ENCODE peak calls at places on chromosomes 2 and 18, in four cellular contexts. V, R, N and Q are unnamed samples.

GRCh38 chr2:204529795-204530463 is 15.3 kb upstream of the PARD3B start:
- DNase-seq in V (no peak), R (no peak), N (no peak), Q (no peak)

GRCh38 chr2:227614246-227614645 is 394 bp downstream of the SCYGR3 start:
- DNase-seq in V (no peak), R (no peak), N (no peak), Q (no peak)

GRCh38 chr2:45882707-45883106 is 231.2 kb downstream of the PRKCE start:
- DNase-seq in V (no peak), R (peak; percentile 69), N (no peak), Q (peak; percentile 63)

GRCh38 chr2:186968277-186968676 is 119.3 kb upstream of the ZSWIM2 start:
- DNase-seq in V (no peak), R (no peak), N (no peak), Q (no peak)

GRCh38 chr2:86150502-86150901 is 44.5 kb downstream of the PTCD3 start:
- DNase-seq in V (no peak), R (no peak), N (no peak), Q (no peak)

GRCh38 chr2:98492441-98492840 is 47.8 kb downstream of the INPP4A start:
- DNase-seq in V (no peak), R (no peak), N (no peak), Q (no peak)

GRCh38 chr2:113088173-113088992 is 20.6 kb downstream of the IL1F10 start:
- DNase-seq in V (no peak), R (no peak), N (no peak), Q (no peak)

GRCh38 chr18:49553003-49553402 is 8.9 kb upstream of the LIPG start:
- DNase-seq in V (no peak), R (no peak), N (no peak), Q (no peak)

GRCh38 chr18:30527917-30528316 is 514.6 kb downstream of the DSC3 start:
- DNase-seq in V (no peak), R (no peak), N (no peak), Q (no peak)

GRCh38 chr2:206526416-206526815 is 83.1 kb downstream of the ADAM23 start:
- DNase-seq in V (no peak), R (no peak), N (no peak), Q (no peak)

GRCh38 chr2:175445276-175445675 is 263.8 kb upstream of the ATP5MC3 start:
- DNase-seq in V (no peak), R (no peak), N (no peak), Q (no peak)

GRCh38 chr2:10522726-10523405 is 74.7 kb upstream of the ODC1 start:
- DNase-seq in V (no peak), R (no peak), N (no peak), Q (no peak)

GRCh38 chr2:229910147-229910831 is 11.5 kb downstream of the TRIP12 start:
- DNase-seq in V (no peak), R (no peak), N (no peak), Q (no peak)

GRCh38 chr2:236054125-236054524 is 114.1 kb downstream of the GBX2 start:
- DNase-seq in V (no peak), R (no peak), N (no peak), Q (no peak)

GRCh38 chr2:168211664-168212163 is 35.7 kb downstream of the STK39 start:
- DNase-seq in V (no peak), R (no peak), N (no peak), Q (no peak)

GRCh38 chr2:164606557-164606956 is 14.7 kb downstream of the GRB14 start:
- DNase-seq in V (no peak), R (no peak), N (no peak), Q (no peak)

GRCh38 chr2:11014026-11014425 is 102.3 kb downstream of the KCNF1 start:
- DNase-seq in V (no peak), R (no peak), N (no peak), Q (no peak)

GRCh38 chr2:146324954-146325353 is 1519.9 kb upstream of the ACVR2A start:
- DNase-seq in V (no peak), R (no peak), N (no peak), Q (no peak)

GRCh38 chr2:43553341-43553855 is 42.4 kb downstream of the THADA start:
- DNase-seq in V (no peak), R (no peak), N (no peak), Q (no peak)

GRCh38 chr2:79640001-79640400 is 127.2 kb downstream of the CTNNA2 start:
- DNase-seq in V (no peak), R (no peak), N (no peak), Q (no peak)

GRCh38 chr2:10968176-10968575 is 56.4 kb downstream of the KCNF1 start:
- DNase-seq in V (no peak), R (no peak), N (no peak), Q (no peak)

GRCh38 chr2:221088506-221088905 is 483.6 kb downstream of the EPHA4 start:
- DNase-seq in V (no peak), R (no peak), N (no peak), Q (no peak)

GRCh38 chr18:63882333-63883141 is 5.0 kb upstream of the SERPINB2 start:
- DNase-seq in V (no peak), R (no peak), N (no peak), Q (no peak)

GRCh38 chr2:37323770-37324535 is 680 bp downstream of the PRKD3 start:
- DNase-seq in V (peak; percentile 50), R (peak; percentile 40), N (peak; percentile 49), Q (peak; percentile 52)

GRCh38 chr2:42010743-42011298 is 37.0 kb upstream of the PKDCC start:
- DNase-seq in V (no peak), R (no peak), N (no peak), Q (peak; percentile 37)

GRCh38 chr18:76620326-76620813 is 125.3 kb upstream of the ZNF516 start:
- DNase-seq in V (peak; percentile 26), R (peak; percentile 80), N (peak; percentile 68), Q (peak; percentile 91)

GRCh38 chr2:158969717-158970521 is 1.5 kb downstream of the TANC1 start:
- DNase-seq in V (no peak), R (peak; percentile 38), N (peak; percentile 46), Q (peak; percentile 49)

GRCh38 chr2:102737435-102737834 is 24.4 kb upstream of the TMEM182 start:
- DNase-seq in V (no peak), R (no peak), N (no peak), Q (no peak)

GRCh38 chr18:53375641-53376040 is 848.8 kb downstream of the MBD2 start:
- DNase-seq in V (no peak), R (no peak), N (no peak), Q (no peak)

GRCh38 chr2:121648611-121649401 is 456 bp downstream of the CLASP1 start:
- DNase-seq in V (peak; percentile 50), R (no peak), N (peak; percentile 77), Q (peak; percentile 78)

GRCh38 chr2:71306762-71307161 is 24.8 kb upstream of the ZNF638 start:
- DNase-seq in V (no peak), R (no peak), N (no peak), Q (no peak)

GRCh38 chr2:202034249-202035088 is 814 bp downstream of the FZD7 start:
- DNase-seq in V (no peak), R (peak; percentile 40), N (peak; percentile 32), Q (peak; percentile 40)

GRCh38 chr2:6784299-6784698 is 81.4 kb downstream of the CMPK2 start:
- DNase-seq in V (no peak), R (no peak), N (no peak), Q (no peak)

GRCh38 chr2:233413529-233414272 is 59.4 kb downstream of the DGKD start:
- DNase-seq in V (no peak), R (peak; percentile 34), N (peak; percentile 84), Q (peak; percentile 82)

GRCh38 chr2:63846487-63846886 is 4.8 kb downstream of the UGP2 start:
- DNase-seq in V (no peak), R (no peak), N (no peak), Q (no peak)

GRCh38 chr2:172749377-172749776 is 13.7 kb downstream of the RAPGEF4 start:
- DNase-seq in V (no peak), R (no peak), N (no peak), Q (no peak)

DNA sequence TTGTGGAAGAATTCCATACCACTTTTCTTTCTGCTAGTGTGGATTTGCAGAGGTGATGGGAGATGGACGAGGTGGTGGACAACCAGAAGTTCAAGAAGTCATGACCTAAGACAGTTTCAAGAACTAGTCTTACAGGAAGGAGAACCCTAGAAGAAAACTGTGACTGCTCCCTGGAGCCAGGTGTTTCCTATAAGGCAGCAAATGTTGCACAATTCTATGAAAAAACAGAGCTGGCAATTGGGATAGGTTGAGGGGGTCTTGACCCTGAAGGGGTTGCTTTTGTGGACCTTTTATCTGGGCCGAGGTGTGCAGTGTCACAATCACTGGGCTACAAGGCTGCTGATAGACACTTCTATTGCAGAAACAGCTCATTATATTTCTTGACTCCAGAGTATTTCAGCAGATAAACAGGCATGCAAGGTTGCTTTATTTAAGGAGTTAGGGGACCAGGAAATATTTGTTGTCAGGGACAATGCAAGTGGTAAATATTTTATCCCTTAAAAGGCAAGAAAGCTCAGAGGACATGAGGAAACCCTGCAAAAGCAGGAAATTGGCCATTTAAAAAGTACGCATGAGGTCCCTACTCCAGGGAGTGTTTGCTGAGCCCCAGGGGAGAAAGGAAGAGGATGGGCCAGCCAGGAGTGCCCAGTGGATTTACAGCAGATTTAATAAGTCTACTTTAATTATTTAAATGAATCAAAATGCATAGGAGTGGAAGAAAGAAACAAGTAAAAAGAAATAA is 22.9 kb downstream of the APCDD1 start:
- DNase-seq in V (no peak), R (no peak), N (no peak), Q (no peak)
- H3K4me1 ChIP-seq in V (peaks cover 4% of the 10 kb centered on the region), R (no peaks in the 10 kb centered on the region), N (peaks cover 17% of the 10 kb centered on the region), Q (peaks cover 21% of the 10 kb centered on the region)

GRCh38 chr2:44579837-44580230 is 218.1 kb downstream of the CAMKMT start:
- DNase-seq in V (no peak), R (no peak), N (no peak), Q (no peak)

GRCh38 chr2:44580875-44581515 is 219.2 kb downstream of the CAMKMT start:
- DNase-seq in V (no peak), R (no peak), N (no peak), Q (no peak)

GRCh38 chr2:44579136-44579836 is 217.5 kb downstream of the CAMKMT start:
- DNase-seq in V (no peak), R (no peak), N (no peak), Q (no peak)

GRCh38 chr2:44578401-44579135 is 216.8 kb downstream of the CAMKMT start:
- DNase-seq in V (no peak), R (no peak), N (no peak), Q (no peak)

DNA sequence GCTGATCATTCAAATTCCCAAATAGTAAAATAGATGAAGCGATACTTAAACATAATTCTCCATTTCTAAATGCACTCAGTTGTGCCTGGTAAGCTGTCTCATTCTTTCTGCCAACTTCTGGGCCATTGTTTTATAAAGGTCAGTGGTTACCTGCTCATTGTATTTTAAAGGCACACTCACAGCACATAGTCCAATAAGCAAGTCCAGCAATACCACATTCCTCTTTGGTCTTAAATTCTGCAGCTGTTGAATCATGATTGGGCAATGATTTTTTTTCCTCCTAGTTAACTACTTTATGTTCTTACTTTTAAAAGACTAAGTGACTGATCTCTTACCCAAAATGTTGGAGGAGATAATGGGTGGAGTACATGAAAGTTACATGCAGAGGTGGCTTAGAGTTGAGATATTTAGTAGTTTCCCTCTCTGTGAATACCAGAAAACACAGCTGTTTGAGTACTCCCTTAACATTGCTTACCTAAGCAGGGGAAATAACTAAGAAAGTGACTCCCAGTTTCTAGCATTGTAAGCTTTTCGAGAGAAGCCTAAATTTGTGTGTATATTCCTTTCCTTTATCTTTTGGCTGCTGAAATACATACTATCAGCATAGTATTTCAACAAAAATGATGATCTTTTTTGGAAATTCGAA is 220.7 kb downstream of the CAMKMT start:
- DNase-seq in V (no peak), R (no peak), N (no peak), Q (no peak)
- H3K4me1 ChIP-seq in V (no peaks in the 10 kb centered on the region), R (no peaks in the 10 kb centered on the region), N (peaks cover 5% of the 10 kb centered on the region), Q (no peaks in the 10 kb centered on the region)

GRCh38 chr2:170300993-170301392 is 123.0 kb downstream of the MYO3B start:
- DNase-seq in V (no peak), R (no peak), N (no peak), Q (no peak)
- H3K4me1 ChIP-seq in V (no peaks in the 10 kb centered on the region), R (no peaks in the 10 kb centered on the region), N (no peaks in the 10 kb centered on the region), Q (no peaks in the 10 kb centered on the region)

GRCh38 chr2:209073151-209073550 is 350.7 kb upstream of the MAP2 start:
- DNase-seq in V (no peak), R (no peak), N (no peak), Q (no peak)
- H3K4me1 ChIP-seq in V (no peaks in the 10 kb centered on the region), R (no peaks in the 10 kb centered on the region), N (no peaks in the 10 kb centered on the region), Q (no peaks in the 10 kb centered on the region)